ENCODE peak calls at places on chromosomes 16 and 17, in seven cellular contexts. T is uterus, K is transverse colon, P is ovary, C is body of pancreas, Q is A549, D is testis. J is an unnamed sample. For H3K9me3, the result is how much of the 10 kb centered on the place peaks cover.

GRCh38 chr17:28206292-28206691 is 112.7 kb upstream of the TMEM97 start:
- DNase-seq in T (no peak), K (no peak), P (no peak), C (no peak), Q (no peak), D (no peak), J (no peak)

GRCh38 chr17:66455022-66455547 is 152.7 kb downstream of the PRKCA start:
- DNase-seq in T (no peak), K (no peak), P (no peak), C (no peak), Q (no peak), D (no peak), J (no peak)

GRCh38 chr17:79651751-79652150 is 40.9 kb upstream of the RBFOX3 start:
- DNase-seq in T (peak), K (no peak), P (peak), C (no peak), Q (no peak), D (peak), J (no peak)

GRCh38 chr16:57041182-57042156 is 50.9 kb upstream of the CPNE2 start:
- DNase-seq in T (no peak), K (peak), P (no peak), C (peak), Q (peak), D (no peak), J (no peak)

GRCh38 chr16:4639899-4640509 is 15.4 kb downstream of the MGRN1 start:
- DNase-seq in T (no peak), K (no peak), P (no peak), C (no peak), Q (no peak), D (no peak), J (no peak)

GRCh38 chr17:79813826-79814623 is 17.1 kb upstream of the CBX8 start:
- DNase-seq in T (no peak), K (no peak), P (no peak), C (no peak), Q (no peak), D (no peak), J (no peak)

GRCh38 chr16:9854665-9855064 is 327.6 kb downstream of the GRIN2A start:
- DNase-seq in T (no peak), K (no peak), P (no peak), C (no peak), Q (no peak), D (no peak), J (peak)

GRCh38 chr16:30896203-30896889 is at the start of gene CTF1:
- DNase-seq in T (peak), K (peak), P (peak), C (peak), Q (no peak), D (peak), J (peak)

GRCh38 chr17:29585080-29585751 is 4.2 kb downstream of the GIT1 start:
- DNase-seq in T (peak), K (no peak), P (no peak), C (no peak), Q (no peak), D (no peak), J (no peak)

GRCh38 chr17:46000292-46000691 is 1.2 kb downstream of the STH start:
- DNase-seq in T (no peak), K (no peak), P (no peak), C (no peak), Q (no peak), D (no peak), J (no peak)

GRCh38 chr16:6446370-6446769 is 886.3 kb upstream of the RBFOX1 start:
- DNase-seq in T (no peak), K (no peak), P (no peak), C (no peak), Q (no peak), D (no peak), J (no peak)

GRCh38 chr16:57628008-57628781 is at the start of gene ADGRG1:
- DNase-seq in T (peak), K (no peak), P (no peak), C (peak), Q (peak), D (peak), J (no peak)

GRCh38 chr17:68561319-68561718 is 39.8 kb downstream of the FAM20A start:
- DNase-seq in T (no peak), K (no peak), P (no peak), C (no peak), Q (no peak), D (no peak), J (no peak)

GRCh38 chr16:55773859-55774549 is 58.9 kb downstream of the CES1 start:
- DNase-seq in T (no peak), K (no peak), P (no peak), C (no peak), Q (peak), D (no peak), J (no peak)

GRCh38 chr17:21286066-21286770 is 1.7 kb downstream of the MAP2K3 start:
- DNase-seq in T (peak), K (peak), P (peak), C (peak), Q (peak), D (peak), J (peak)

GRCh38 chr17:13492351-13493122 is 109.2 kb downstream of the HS3ST3A1 start:
- DNase-seq in T (no peak), K (no peak), P (no peak), C (no peak), Q (no peak), D (no peak), J (no peak)

GRCh38 chr16:86300746-86301480 is 209.4 kb upstream of the FOXF1 start:
- DNase-seq in T (no peak), K (no peak), P (no peak), C (no peak), Q (no peak), D (no peak), J (no peak)

GRCh38 chr17:80601146-80601545 is 56.5 kb downstream of the RPTOR start:
- DNase-seq in T (no peak), K (no peak), P (no peak), C (no peak), Q (no peak), D (no peak), J (no peak)

GRCh38 chr17:16943032-16943352 is 28.9 kb downstream of the TNFRSF13B start:
- DNase-seq in T (no peak), K (no peak), P (no peak), C (no peak), Q (no peak), D (no peak), J (no peak)

GRCh38 chr16:30005341-30006094 is 5.3 kb downstream of the DOC2A start:
- DNase-seq in T (no peak), K (peak), P (no peak), C (peak), Q (peak), D (no peak), J (no peak)

GRCh38 chr17:32111141-32111771 is 31.0 kb upstream of the RHOT1 start:
- DNase-seq in T (peak), K (peak), P (peak), C (peak), Q (peak), D (peak), J (no peak)

GRCh38 chr17:37818689-37819088 is 73.8 kb upstream of the HNF1B start:
- DNase-seq in T (no peak), K (peak), P (no peak), C (peak), Q (peak), D (no peak), J (no peak)

GRCh38 chr17:78383725-78384471 is 5.4 kb downstream of the PGS1 start:
- DNase-seq in T (peak), K (peak), P (peak), C (peak), Q (no peak), D (peak), J (peak)

GRCh38 chr16:86517652-86518258 is 7.4 kb downstream of the FOXF1 start:
- DNase-seq in T (peak), K (peak), P (no peak), C (peak), Q (peak), D (peak), J (no peak)

GRCh38 chr16:84138824-84139627 is 6.0 kb downstream of the HSDL1 start:
- DNase-seq in T (no peak), K (no peak), P (no peak), C (no peak), Q (no peak), D (no peak), J (peak)

GRCh38 chr17:193426-193810 is 12.0 kb upstream of the DOC2B start:
- DNase-seq in T (no peak), K (no peak), P (no peak), C (no peak), Q (no peak), D (no peak), J (no peak)

GRCh38 chr17:76107507-76107906 is 3.9 kb upstream of the EXOC7 start:
- DNase-seq in T (no peak), K (no peak), P (no peak), C (no peak), Q (peak), D (no peak), J (no peak)

GRCh38 chr17:42937712-42938596 is 26.3 kb downstream of the AARSD1 start:
- DNase-seq in T (peak), K (peak), P (peak), C (peak), Q (peak), D (peak), J (no peak)

GRCh38 chr17:80320496-80320895 is 59.8 kb downstream of the RNF213 start:
- DNase-seq in T (no peak), K (no peak), P (no peak), C (no peak), Q (no peak), D (no peak), J (no peak)

GRCh38 chr17:48930435-48930873 is 14.2 kb downstream of the SNF8 start:
- DNase-seq in T (no peak), K (no peak), P (no peak), C (no peak), Q (no peak), D (no peak), J (no peak)
- TF ChIP-seq POLR2A in T (no peak), K (no peak), P (no peak), C (no peak), Q (no peak), D (no peak), J (no peak)

DNA sequence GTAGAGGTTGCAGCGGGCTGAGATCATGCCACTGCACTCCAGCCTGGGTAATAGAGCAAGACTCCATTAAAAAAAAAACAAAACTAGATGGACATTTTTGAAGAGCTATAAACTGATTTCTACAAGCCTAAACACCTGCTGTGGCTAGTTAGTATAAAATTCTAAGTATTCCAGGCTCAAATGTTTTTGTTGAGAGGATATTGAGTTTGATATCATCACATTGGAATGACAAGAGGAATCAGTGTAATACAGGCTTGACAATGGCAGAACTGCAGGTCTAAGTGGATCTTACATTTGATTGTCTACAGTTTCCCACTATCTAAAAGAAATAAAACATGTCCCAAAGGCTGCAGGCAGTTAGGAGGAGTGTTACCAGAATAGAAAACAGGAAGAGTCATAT is 23.9 kb upstream of the DLX3 start:
- DNase-seq in T (no peak), K (no peak), P (no peak), C (no peak), Q (no peak), D (no peak), J (no peak)
- H3K4me3 ChIP-seq in T (no peak), K (no peak), P (no peak), C (no peak), Q (no peak), D (no peak), J (no peak)

GRCh38 chr17:9700754-9701476 is 55.6 kb downstream of the USP43 start:
- DNase-seq in T (no peak), K (no peak), P (no peak), C (no peak), Q (no peak), D (no peak), J (no peak)
- H3K9me3 ChIP-seq in T (under half), K (under half), P (under half), C (under half), Q (under half), D (under half), J (under half)

GRCh38 chr17:39617446-39618251 is 9.1 kb upstream of the PPP1R1B start:
- DNase-seq in T (peak), K (peak), P (peak), C (peak), Q (peak), D (peak), J (peak)
- TF ChIP-seq POLR2A in T (no peak), K (no peak), P (no peak), C (no peak), Q (no peak), D (no peak), J (no peak)

GRCh38 chr17:33291248-33292183 is 1.6 kb downstream of the ASIC2 start:
- DNase-seq in T (no peak), K (peak), P (no peak), C (peak), Q (peak), D (peak), J (no peak)

GRCh38 chr17:33290156-33290697 is 2.9 kb downstream of the ASIC2 start:
- DNase-seq in T (no peak), K (no peak), P (no peak), C (no peak), Q (no peak), D (no peak), J (no peak)

GRCh38 chr17:33294994-33295393 is 1.9 kb upstream of the ASIC2 start:
- DNase-seq in T (no peak), K (no peak), P (no peak), C (no peak), Q (no peak), D (no peak), J (no peak)

GRCh38 chr17:33292184-33292980 is 713 bp downstream of the ASIC2 start:
- DNase-seq in T (no peak), K (peak), P (no peak), C (no peak), Q (peak), D (peak), J (no peak)

DNA sequence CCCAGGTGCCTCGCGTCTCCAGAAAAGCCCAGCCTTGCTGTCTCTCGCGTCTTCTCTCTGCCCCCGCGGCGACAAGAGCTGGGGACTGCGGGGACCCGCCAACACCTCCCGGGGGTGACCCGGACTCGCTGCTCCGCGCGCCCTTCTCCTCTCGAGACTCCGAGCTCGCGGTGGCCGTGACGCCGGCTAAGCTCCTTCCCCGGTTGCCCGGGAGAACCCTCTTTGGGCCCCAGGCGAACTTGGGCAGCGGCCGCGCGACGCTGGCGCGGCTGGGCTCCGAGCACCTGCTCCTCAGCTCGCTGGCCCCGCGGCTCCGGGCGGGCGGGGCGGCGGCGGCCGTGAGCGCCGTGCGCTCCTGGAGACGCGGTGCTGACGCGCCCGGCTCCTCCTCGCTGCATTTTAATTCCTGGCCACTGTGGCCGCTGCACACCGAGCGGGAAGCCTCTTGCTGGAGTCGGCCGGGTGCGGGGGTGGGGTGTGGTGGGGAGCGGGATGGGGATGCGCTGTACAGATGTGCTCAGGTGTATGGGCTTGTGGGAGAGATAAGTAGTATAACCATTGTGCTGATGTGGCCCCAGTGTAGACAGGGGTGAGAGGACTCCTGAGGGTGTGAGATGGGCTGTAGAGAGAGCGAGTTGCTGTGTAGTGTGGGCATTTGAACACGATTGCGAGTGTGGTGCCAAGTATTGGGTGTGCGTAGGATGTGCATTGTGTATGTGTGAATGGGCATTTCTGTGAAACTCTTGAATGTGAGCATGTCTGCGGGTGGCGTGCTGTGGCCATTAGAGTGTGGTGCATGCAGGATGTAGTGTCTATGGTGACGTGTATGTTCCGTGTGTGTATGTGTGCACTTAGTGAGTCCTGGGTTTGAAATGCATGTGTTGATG is at the start of gene ASIC2:
- DNase-seq in T (no peak), K (peak), P (no peak), C (peak), Q (peak), D (peak), J (no peak)
- H3K4me3 ChIP-seq in T (peak), K (peak), P (peak), C (no peak), Q (peak), D (peak), J (no peak)

DNA sequence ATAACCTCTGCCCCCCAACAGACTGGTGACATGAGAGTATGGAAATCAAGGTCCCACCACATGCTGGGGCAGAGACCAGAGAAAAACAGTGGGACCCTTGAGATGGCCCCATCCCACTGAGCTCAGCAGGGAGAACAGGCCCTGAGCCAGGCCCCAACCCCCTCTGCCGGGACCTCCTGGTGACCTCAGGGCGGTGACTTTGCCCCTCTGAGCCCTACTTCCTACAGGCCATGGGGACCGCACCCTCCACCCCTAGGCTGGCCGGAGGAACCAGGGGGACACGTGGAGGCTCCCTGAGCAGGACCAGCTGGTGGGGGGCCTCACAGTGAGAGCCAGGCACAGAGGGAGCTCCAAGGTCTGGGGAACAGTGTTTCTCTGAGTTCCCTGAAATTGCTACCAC is 13.8 kb upstream of the SRRM2 start:
- DNase-seq in T (no peak), K (no peak), P (no peak), C (no peak), Q (no peak), D (no peak), J (no peak)
- H3K9me3 ChIP-seq in T (under half), K (under half), P (under half), C (under half), Q (under half), D (under half), J (under half)

GRCh38 chr17:64741038-64741641 is 79.0 kb upstream of the SMURF2 start:
- DNase-seq in T (no peak), K (no peak), P (no peak), C (peak), Q (no peak), D (no peak), J (no peak)
- TF ChIP-seq POLR2A in T (no peak), K (no peak), P (no peak), C (no peak), Q (no peak), D (no peak), J (no peak)

GRCh38 chr17:6444573-6445335 is 499 bp downstream of the PIMREG start:
- DNase-seq in T (no peak), K (no peak), P (no peak), C (no peak), Q (no peak), D (no peak), J (no peak)
- H3K4me3 ChIP-seq in T (peak), K (peak), P (peak), C (no peak), Q (peak), D (peak), J (peak)